ENCODE peak calls at places on chromosome 20, in four cellular contexts. Z is occipital lobe, C is GM03348, Y is right cardiac atrium. G is an unnamed sample.

GRCh38 chr20:50856475-50857041 is 61.7 kb downstream of the BCAS4 start:
- DNase-seq in Z (no peak), C (no peak), Y (no peak), G (no peak)

GRCh38 chr20:10949930-10950783 is 276.4 kb upstream of the JAG1 start:
- DNase-seq in Z (no peak), Y (no peak), C (no peak), G (no peak)

GRCh38 chr20:11891827-11892521 is 25.7 kb upstream of the BTBD3 start:
- DNase-seq in C (peak; percentile 71), Y (peak; percentile 65), Z (peak; percentile 9), G (peak; percentile 83)

GRCh38 chr20:709421-709820 is 33.8 kb upstream of the SCRT2 start:
- DNase-seq in Z (no peak), C (no peak), Y (peak; percentile 76), G (peak; percentile 5)

GRCh38 chr20:8305449-8305978 is 173.4 kb downstream of the PLCB1 start:
- DNase-seq in Z (no peak), C (peak; percentile 24), Y (peak; percentile 41), G (peak; percentile 79)

GRCh38 chr20:57395111-57395959 is 4.1 kb downstream of the RBM38 start:
- DNase-seq in Z (peak; percentile 86), Y (peak; percentile 94), C (peak; percentile 74), G (peak; percentile 18)

GRCh38 chr20:50969912-50970311 is 11.3 kb downstream of the MOCS3 start:
- DNase-seq in Y (no peak), C (no peak), Z (no peak), G (no peak)

GRCh38 chr20:39800111-39800510 is 838.0 kb downstream of the DHX35 start:
- DNase-seq in Z (no peak), Y (no peak), C (peak; percentile 43), G (peak; percentile 66)

GRCh38 chr20:53672484-53673129 is 79.0 kb upstream of the ZNF217 start:
- DNase-seq in Y (no peak), Z (no peak), C (no peak), G (no peak)

GRCh38 chr20:45367126-45367525 is 4.2 kb downstream of the SYS1 start:
- DNase-seq in Y (no peak), Z (no peak), C (no peak), G (no peak)

GRCh38 chr20:6765469-6766058 is 1.9 kb upstream of the BMP2 start:
- DNase-seq in Z (peak; percentile 3), Y (no peak), C (peak; percentile 50), G (peak; percentile 68)

GRCh38 chr20:25372584-25373336 is 17.9 kb downstream of the ABHD12 start:
- DNase-seq in Z (no peak), Y (no peak), C (peak; percentile 29), G (peak; percentile 68)

GRCh38 chr20:40669692-40670091 is 19.3 kb downstream of the MAFB start:
- DNase-seq in Z (no peak), C (no peak), Y (no peak), G (no peak)

GRCh38 chr20:31663524-31663837 is 25.8 kb downstream of the COX4I2 start:
- DNase-seq in Z (no peak), C (no peak), Y (no peak), G (no peak)

GRCh38 chr20:63254536-63255384 is 497 bp upstream of the NKAIN4 start:
- DNase-seq in C (no peak), Z (no peak), Y (no peak), G (no peak)

GRCh38 chr20:2872304-2873009 is 824 bp upstream of the PTPRA start:
- DNase-seq in Y (peak; percentile 82), C (peak; percentile 70), Z (peak; percentile 73), G (peak; percentile 54)

GRCh38 chr20:32980131-32980941 is 23.9 kb downstream of the SUN5 start:
- DNase-seq in Y (peak; percentile 81), C (no peak), Z (peak; percentile 70), G (no peak)

GRCh38 chr20:10647471-10647870 is 26.3 kb downstream of the JAG1 start:
- DNase-seq in Z (no peak), Y (no peak), C (no peak), G (peak; percentile 25)

GRCh38 chr20:63733117-63733516 is 3.3 kb upstream of the LIME1 start:
- DNase-seq in Y (no peak), C (no peak), Z (no peak), G (no peak)

GRCh38 chr20:60362531-60362930 is 404.3 kb downstream of the CDH26 start:
- DNase-seq in Z (no peak), C (no peak), Y (no peak), G (no peak)

GRCh38 chr20:17827759-17828559 is 128.2 kb downstream of the BANF2 start:
- DNase-seq in C (no peak), Y (no peak), Z (no peak), G (no peak)

GRCh38 chr20:42027746-42028268 is 409.6 kb upstream of the CHD6 start:
- DNase-seq in Y (no peak), C (no peak), Z (no peak), G (no peak)

GRCh38 chr20:9500121-9500911 is 14.1 kb upstream of the LAMP5 start:
- DNase-seq in C (no peak), Y (no peak), Z (peak; percentile 7), G (no peak)

GRCh38 chr20:7180261-7181045 is 413.0 kb downstream of the BMP2 start:
- DNase-seq in C (no peak), Y (no peak), Z (no peak), G (peak; percentile 88)

GRCh38 chr20:1646975-1647431 is 10.6 kb downstream of the SIRPG start:
- DNase-seq in Z (no peak), Y (no peak), C (no peak), G (no peak)

GRCh38 chr20:43863821-43864544 is 50.7 kb upstream of the TOX2 start:
- DNase-seq in Y (no peak), C (no peak), Z (peak; percentile 29), G (no peak)

GRCh38 chr20:38599410-38599882 is 2.2 kb upstream of the ARHGAP40 start:
- DNase-seq in Z (no peak), Y (peak; percentile 81), C (no peak), G (peak; percentile 72)

GRCh38 chr20:9344080-9344920 is 170.1 kb upstream of the LAMP5 start:
- DNase-seq in Y (no peak), Z (no peak), C (no peak), G (peak; percentile 66)

GRCh38 chr20:24146231-24146634 is 157.7 kb upstream of the GGTLC1 start:
- DNase-seq in Z (no peak), Y (no peak), C (no peak), G (no peak)